ENCODE peak calls at places on chromosomes 7 and 10, in five cellular contexts. One of them, this sample, is unnamed.

GRCh38 chr7:44463169-44463808 is 27.2 kb downstream of the NUDCD3 start:
- DNase-seq in A549: peak; percentile 16
- DNase-seq in K562: peak; percentile 29
- DNase-seq in WTC11: no peak
- DNase-seq in HepG2: no peak
- DNase-seq in this sample: no peak

GRCh38 chr10:124211921-124212320 is 118.5 kb upstream of the CHST15 start:
- DNase-seq in A549: no peak
- DNase-seq in K562: no peak
- DNase-seq in WTC11: no peak
- DNase-seq in HepG2: no peak
- DNase-seq in this sample: no peak

GRCh38 chr7:108407674-108408073 is 48.6 kb downstream of the NRCAM start:
- DNase-seq in A549: no peak
- DNase-seq in K562: no peak
- DNase-seq in WTC11: no peak
- DNase-seq in HepG2: no peak
- DNase-seq in this sample: no peak

GRCh38 chr7:67267914-67268313 is 271.3 kb downstream of the TYW1 start:
- DNase-seq in A549: no peak
- DNase-seq in K562: no peak
- DNase-seq in WTC11: peak; percentile 15
- DNase-seq in HepG2: no peak
- DNase-seq in this sample: no peak

GRCh38 chr7:12888727-12889126 is 201.3 kb downstream of the ARL4A start:
- DNase-seq in A549: no peak
- DNase-seq in K562: no peak
- DNase-seq in WTC11: no peak
- DNase-seq in HepG2: no peak
- DNase-seq in this sample: no peak

GRCh38 chr7:128201067-128201689 is 39.9 kb upstream of the LEP start:
- DNase-seq in A549: no peak
- DNase-seq in K562: peak; percentile 82
- DNase-seq in WTC11: peak; percentile 85
- DNase-seq in HepG2: no peak
- DNase-seq in this sample: no peak

GRCh38 chr7:66452165-66452564 is 176.5 kb upstream of the KCTD7 start:
- DNase-seq in A549: no peak
- DNase-seq in K562: no peak
- DNase-seq in WTC11: no peak
- DNase-seq in HepG2: peak; percentile 24
- DNase-seq in this sample: no peak

GRCh38 chr10:34489973-34490372 is 325.1 kb downstream of the PARD3 start:
- DNase-seq in A549: peak; percentile 73
- DNase-seq in K562: no peak
- DNase-seq in WTC11: no peak
- DNase-seq in HepG2: no peak
- DNase-seq in this sample: no peak

GRCh38 chr10:90969947-90970673 is 49.2 kb upstream of the ANKRD1 start:
- DNase-seq in A549: peak; percentile 20
- DNase-seq in K562: no peak
- DNase-seq in WTC11: no peak
- DNase-seq in HepG2: peak; percentile 19
- DNase-seq in this sample: no peak

GRCh38 chr10:62046522-62047239 is 145.2 kb downstream of the ARID5B start:
- DNase-seq in A549: no peak
- DNase-seq in K562: no peak
- DNase-seq in WTC11: no peak
- DNase-seq in HepG2: peak; percentile 67
- DNase-seq in this sample: peak; percentile 55

GRCh38 chr7:137619181-137619580 is 227.6 kb downstream of the DGKI start:
- DNase-seq in A549: no peak
- DNase-seq in K562: no peak
- DNase-seq in WTC11: no peak
- DNase-seq in HepG2: no peak
- DNase-seq in this sample: no peak

GRCh38 chr10:22427101-22427500 is 81.8 kb downstream of the SPAG6 start:
- DNase-seq in A549: peak; percentile 72
- DNase-seq in K562: peak; percentile 38
- DNase-seq in WTC11: no peak
- DNase-seq in HepG2: no peak
- DNase-seq in this sample: no peak

GRCh38 chr10:75662715-75663114 is 231.3 kb downstream of the LRMDA start:
- DNase-seq in A549: no peak
- DNase-seq in K562: no peak
- DNase-seq in WTC11: no peak
- DNase-seq in HepG2: no peak
- DNase-seq in this sample: no peak

GRCh38 chr10:125337510-125337909 is 177.1 kb upstream of the CTBP2 start:
- DNase-seq in A549: no peak
- DNase-seq in K562: no peak
- DNase-seq in WTC11: peak; percentile 30
- DNase-seq in HepG2: no peak
- DNase-seq in this sample: no peak

GRCh38 chr7:652881-653280 is 73.6 kb upstream of the DNAAF5 start:
- DNase-seq in A549: no peak
- DNase-seq in K562: no peak
- DNase-seq in WTC11: no peak
- DNase-seq in HepG2: no peak
- DNase-seq in this sample: no peak

GRCh38 chr7:2659556-2660358 is 28.0 kb downstream of the TTYH3 start:
- DNase-seq in A549: no peak
- DNase-seq in K562: no peak
- DNase-seq in WTC11: no peak
- DNase-seq in HepG2: no peak
- DNase-seq in this sample: no peak

GRCh38 chr7:140899883-140900282 is 24.8 kb downstream of the BRAF start:
- DNase-seq in A549: no peak
- DNase-seq in K562: no peak
- DNase-seq in WTC11: no peak
- DNase-seq in HepG2: peak; percentile 5
- DNase-seq in this sample: no peak

GRCh38 chr10:11381511-11381910 is 229.9 kb downstream of the USP6NL start:
- DNase-seq in A549: no peak
- DNase-seq in K562: no peak
- DNase-seq in WTC11: no peak
- DNase-seq in HepG2: no peak
- DNase-seq in this sample: no peak

GRCh38 chr10:94991243-94991888 is 52.9 kb downstream of the CYP2C9 start:
- DNase-seq in A549: peak; percentile 2
- DNase-seq in K562: no peak
- DNase-seq in WTC11: no peak
- DNase-seq in HepG2: peak; percentile 1
- DNase-seq in this sample: no peak

GRCh38 chr10:94989192-94989591 is 50.7 kb downstream of the CYP2C9 start:
- DNase-seq in A549: no peak
- DNase-seq in K562: no peak
- DNase-seq in WTC11: no peak
- DNase-seq in HepG2: no peak
- DNase-seq in this sample: no peak

GRCh38 chr10:94997763-94998174 is 59.3 kb downstream of the CYP2C9 start:
- DNase-seq in A549: no peak
- DNase-seq in K562: no peak
- DNase-seq in WTC11: peak; percentile 31
- DNase-seq in HepG2: no peak
- DNase-seq in this sample: no peak

GRCh38 chr10:94992811-94993210 is 54.4 kb downstream of the CYP2C9 start:
- DNase-seq in A549: peak; percentile 6
- DNase-seq in K562: no peak
- DNase-seq in WTC11: peak; percentile 46
- DNase-seq in HepG2: no peak
- DNase-seq in this sample: no peak
- TF ChIP-seq ESRRA in A549: no peak
- TF ChIP-seq ESRRA in K562: no peak
- TF ChIP-seq ESRRA in WTC11: no peak
- TF ChIP-seq ESRRA in HepG2: no peak
- TF ChIP-seq ESRRA in this sample: no peak

GRCh38 chr7:69714886-69715571 is 116.8 kb downstream of the AUTS2 start:
- DNase-seq in A549: no peak
- DNase-seq in K562: no peak
- DNase-seq in WTC11: no peak
- DNase-seq in HepG2: no peak
- DNase-seq in this sample: no peak

GRCh38 chr7:69706070-69706469 is 107.8 kb downstream of the AUTS2 start:
- DNase-seq in A549: no peak
- DNase-seq in K562: no peak
- DNase-seq in WTC11: no peak
- DNase-seq in HepG2: no peak
- DNase-seq in this sample: no peak

GRCh38 chr7:69708857-69709256 is 110.6 kb downstream of the AUTS2 start:
- DNase-seq in A549: peak; percentile 52
- DNase-seq in K562: no peak
- DNase-seq in WTC11: no peak
- DNase-seq in HepG2: no peak
- DNase-seq in this sample: no peak

DNA sequence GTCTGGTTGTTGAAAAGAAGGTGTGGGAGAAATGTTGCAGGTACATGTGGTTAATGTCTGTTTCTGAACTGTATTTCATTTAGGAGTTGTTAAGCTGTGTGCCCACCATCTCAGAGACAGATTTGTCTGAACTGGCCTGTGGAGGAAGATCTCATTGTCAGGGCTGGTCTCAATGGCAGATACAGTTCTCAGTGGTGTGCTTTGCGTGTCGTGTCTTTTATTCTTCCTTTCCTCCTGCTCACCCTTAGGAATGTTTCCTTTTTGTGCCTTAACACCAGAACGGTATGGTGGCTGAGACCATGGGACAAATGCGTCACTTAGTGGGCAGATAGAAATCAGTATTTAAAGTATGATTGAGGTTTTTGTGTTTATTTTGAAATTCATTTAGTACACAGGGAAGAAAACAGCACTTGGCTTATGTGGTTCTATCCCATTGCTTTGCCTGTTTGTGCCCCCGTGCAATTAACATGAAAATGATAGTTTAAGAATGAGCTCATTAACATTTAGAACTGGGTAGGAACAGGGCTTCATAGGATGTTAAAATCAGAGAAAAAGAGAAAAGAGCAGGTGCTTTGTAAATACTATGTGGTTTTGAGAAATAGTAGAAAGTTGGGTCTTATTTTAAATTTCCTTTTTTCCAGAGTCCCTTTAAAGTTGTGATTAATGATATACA is 112.6 kb downstream of the AUTS2 start:
- DNase-seq in A549: no peak
- DNase-seq in K562: no peak
- DNase-seq in WTC11: no peak
- DNase-seq in HepG2: no peak
- DNase-seq in this sample: no peak
- TF ChIP-seq ESRRA in A549: no peak
- TF ChIP-seq ESRRA in K562: no peak
- TF ChIP-seq ESRRA in WTC11: no peak
- TF ChIP-seq ESRRA in HepG2: no peak
- TF ChIP-seq ESRRA in this sample: no peak

DNA sequence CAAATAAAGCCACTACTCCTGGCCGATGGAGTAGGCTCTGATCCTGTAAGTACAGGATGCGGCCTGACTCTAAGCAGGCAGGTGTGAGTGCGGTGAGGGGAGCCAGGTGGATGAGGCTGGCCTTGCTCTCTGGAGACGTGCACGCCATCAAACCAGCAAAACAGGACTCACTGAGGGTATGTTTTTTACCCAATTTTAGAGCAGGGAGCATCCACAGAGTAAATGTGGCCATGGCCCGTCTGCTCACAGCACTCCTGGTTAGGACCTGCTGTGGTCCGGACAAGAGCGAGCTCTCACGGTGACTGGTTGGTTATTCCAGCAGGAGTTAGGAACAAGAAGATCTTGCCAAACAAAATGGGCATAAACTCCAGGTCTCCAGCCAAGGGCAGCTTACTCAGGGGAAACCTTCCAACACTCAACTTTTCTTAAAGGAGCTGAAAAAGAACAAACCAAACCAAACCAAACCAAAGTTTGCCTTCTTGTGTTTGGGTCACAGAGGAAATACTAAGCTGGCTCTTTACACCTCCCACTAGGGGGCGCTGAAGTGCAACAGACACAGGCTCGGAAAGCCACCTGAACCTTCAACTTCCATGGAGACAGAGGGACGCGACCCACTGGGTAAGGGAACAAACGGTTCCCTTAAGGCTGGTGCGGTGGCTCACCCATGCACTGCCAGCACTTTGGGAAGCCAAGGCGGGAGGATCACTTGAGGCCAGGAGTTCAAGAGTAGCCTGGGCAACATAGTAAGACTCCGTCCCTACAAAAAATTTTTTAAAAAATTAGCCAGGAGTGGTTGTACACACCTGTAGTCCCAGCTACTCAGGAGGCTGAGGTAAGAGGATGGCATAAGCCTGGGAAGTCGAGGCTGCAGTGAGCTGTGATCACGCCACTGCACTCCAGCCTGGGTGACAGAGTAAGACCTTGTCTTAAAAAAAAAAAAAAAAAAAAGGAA is 122.4 kb downstream of the CLEC2L start:
- DNase-seq in A549: peak; percentile 84
- DNase-seq in K562: peak; percentile 89
- DNase-seq in WTC11: peak; percentile 91
- DNase-seq in HepG2: peak; percentile 84
- DNase-seq in this sample: peak; percentile 28
- TF ChIP-seq ESRRA in A549: no peak
- TF ChIP-seq ESRRA in K562: no peak
- TF ChIP-seq ESRRA in WTC11: no peak
- TF ChIP-seq ESRRA in HepG2: no peak
- TF ChIP-seq ESRRA in this sample: no peak

DNA sequence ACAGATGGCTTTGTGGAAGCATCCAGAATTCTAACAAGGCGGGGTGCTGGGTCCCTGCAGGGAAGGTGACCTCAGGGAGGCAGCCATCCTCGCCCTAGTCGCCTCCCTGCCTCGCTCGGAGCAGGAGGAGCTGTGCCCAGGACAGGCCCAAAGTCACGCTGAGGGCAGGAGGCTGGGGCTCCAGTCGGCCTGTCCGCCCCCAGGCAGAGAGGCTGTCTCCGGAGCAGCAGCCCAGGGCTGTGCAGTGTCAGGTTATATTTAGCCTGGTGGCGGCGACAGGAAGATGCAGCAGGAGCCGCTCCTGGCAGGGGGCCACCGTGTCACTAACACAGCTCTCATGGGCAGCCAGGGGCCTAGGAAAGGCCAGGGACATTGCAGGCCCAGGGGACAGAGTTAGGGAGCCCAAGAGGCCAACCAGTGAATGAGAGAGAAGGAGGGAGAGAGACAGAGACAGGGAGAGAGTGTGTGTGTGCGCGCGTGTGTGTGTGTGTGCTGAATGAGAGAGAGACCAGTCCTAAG is 13.5 kb downstream of the KCNH2 start:
- DNase-seq in A549: no peak
- DNase-seq in K562: peak; percentile 83
- DNase-seq in WTC11: peak; percentile 55
- DNase-seq in HepG2: no peak
- DNase-seq in this sample: no peak
- TF ChIP-seq ESRRA in A549: no peak
- TF ChIP-seq ESRRA in K562: no peak
- TF ChIP-seq ESRRA in WTC11: no peak
- TF ChIP-seq ESRRA in HepG2: no peak
- TF ChIP-seq ESRRA in this sample: no peak